ENCODE peak calls at places on chromosomes 6 and 20, in seven cellular contexts. U, J, G, S, Q, O and R are unnamed samples.

GRCh38 chr6:81049425-81050042 is 702.9 kb downstream of the TENT5A start:
- DNase-seq in S (no peak), U (no peak), G (peak), Q (no peak), J (no peak), O (no peak), R (no peak)

GRCh38 chr20:63642518-63643247 is 10.5 kb downstream of the STMN3 start:
- DNase-seq in U (no peak), Q (no peak), J (no peak), O (no peak), S (no peak), G (no peak), R (no peak)

GRCh38 chr6:73491371-73491770 is 29.5 kb downstream of the EEF1A1 start:
- DNase-seq in S (no peak), U (no peak), G (no peak), J (no peak), O (no peak), Q (no peak), R (no peak)

GRCh38 chr6:81562169-81562568 is 190.3 kb downstream of the TENT5A start:
- DNase-seq in J (no peak), Q (no peak), S (no peak), G (no peak), O (no peak), U (no peak), R (no peak)

GRCh38 chr20:64171211-64171610 is 7.0 kb downstream of the MYT1 start:
- DNase-seq in J (no peak), O (no peak), S (no peak), U (no peak), G (no peak), Q (no peak), R (no peak)

GRCh38 chr20:49893242-49894072 is 21.9 kb downstream of the SPATA2 start:
- DNase-seq in S (no peak), G (no peak), Q (no peak), J (no peak), O (no peak), U (no peak), R (no peak)

GRCh38 chr6:39389372-39389767 is 66.9 kb upstream of the KCNK16 start:
- DNase-seq in Q (no peak), J (peak), U (no peak), G (no peak), O (no peak), S (no peak), R (no peak)

GRCh38 chr6:156658186-156658585 is 119.0 kb upstream of the ARID1B start:
- DNase-seq in O (no peak), G (no peak), Q (no peak), S (no peak), U (no peak), J (no peak), R (no peak)

GRCh38 chr20:14616003-14616402 is 278.6 kb upstream of the FLRT3 start:
- DNase-seq in O (no peak), G (no peak), Q (no peak), S (no peak), U (no peak), J (no peak), R (no peak)

GRCh38 chr6:166784691-166785090 is 157.6 kb upstream of the RPS6KA2 start:
- DNase-seq in J (no peak), U (no peak), G (no peak), S (no peak), Q (no peak), O (no peak), R (no peak)

GRCh38 chr6:109834595-109835437 is 143.3 kb upstream of the GPR6 start:
- DNase-seq in G (no peak), Q (no peak), O (no peak), U (no peak), S (no peak), J (no peak), R (no peak)

GRCh38 chr20:8473459-8473858 is 341.4 kb downstream of the PLCB1 start:
- DNase-seq in O (no peak), S (no peak), J (no peak), U (no peak), G (no peak), Q (no peak), R (no peak)

GRCh38 chr6:165611294-165611693 is 51.7 kb downstream of the PDE10A start:
- DNase-seq in O (no peak), S (no peak), J (no peak), U (no peak), Q (no peak), G (no peak), R (no peak)

GRCh38 chr6:66199146-66199545 is 492.1 kb upstream of the EYS start:
- DNase-seq in Q (no peak), S (no peak), O (no peak), G (no peak), U (no peak), J (no peak), R (no peak)

GRCh38 chr20:46356195-46357029 is 48.1 kb upstream of the CDH22 start:
- DNase-seq in O (no peak), J (no peak), Q (no peak), U (no peak), S (no peak), G (no peak), R (no peak)

GRCh38 chr6:47278545-47278944 is 31.2 kb downstream of the TNFRSF21 start:
- DNase-seq in Q (no peak), U (no peak), G (no peak), O (no peak), J (no peak), S (no peak), R (no peak)

GRCh38 chr6:38681850-38682249 is 21.1 kb downstream of the GLO1 start:
- DNase-seq in Q (no peak), J (no peak), U (no peak), G (no peak), S (no peak), O (no peak), R (no peak)

GRCh38 chr6:149224399-149224798 is 93.1 kb upstream of the TAB2 start:
- DNase-seq in U (no peak), J (no peak), G (no peak), S (no peak), Q (no peak), O (no peak), R (no peak)

GRCh38 chr6:117352466-117353081 is 73.2 kb downstream of the ROS1 start:
- DNase-seq in S (no peak), G (no peak), O (no peak), U (no peak), Q (no peak), J (no peak), R (no peak)

GRCh38 chr20:297925-298754 is 770 bp downstream of the ZCCHC3 start:
- DNase-seq in Q (peak), S (peak), J (peak), O (peak), U (peak), G (peak), R (peak)

GRCh38 chr6:45835725-45836437 is 179.8 kb downstream of the CLIC5 start:
- DNase-seq in U (no peak), J (no peak), Q (no peak), S (no peak), O (no peak), G (no peak), R (no peak)

GRCh38 chr6:18507018-18507415 is 119.9 kb downstream of the RNF144B start:
- DNase-seq in O (no peak), U (no peak), S (no peak), J (peak), G (no peak), Q (no peak), R (no peak)